ENCODE peak calls at places on chromosomes 12 and 14, in nine cellular contexts. One of them, this sample, is unnamed.

GRCh38 chr14:105147701-105148603 is 20.6 kb downstream of the JAG2 start:
- DNase-seq in IMR-90: no peak
- DNase-seq in Panc1: no peak
- DNase-seq in coronary artery: no peak
- DNase-seq in CD8-positive, alpha-beta T cell: no peak
- DNase-seq in ovary: peak
- DNase-seq in endothelial cell: no peak
- DNase-seq in mucosa of descending colon: peak
- DNase-seq in GM12864: no peak
- DNase-seq in this sample: no peak

GRCh38 chr12:110330544-110330943 is 49.5 kb downstream of the ATP2A2 start:
- DNase-seq in CD8-positive, alpha-beta T cell: no peak
- DNase-seq in IMR-90: peak
- DNase-seq in Panc1: no peak
- DNase-seq in mucosa of descending colon: no peak
- DNase-seq in GM12864: no peak
- DNase-seq in coronary artery: no peak
- DNase-seq in endothelial cell: no peak
- DNase-seq in ovary: no peak
- DNase-seq in this sample: no peak

GRCh38 chr14:59823190-59823589 is 47.4 kb downstream of the RTN1 start:
- DNase-seq in GM12864: peak
- DNase-seq in ovary: no peak
- DNase-seq in coronary artery: no peak
- DNase-seq in Panc1: no peak
- DNase-seq in IMR-90: no peak
- DNase-seq in endothelial cell: no peak
- DNase-seq in mucosa of descending colon: no peak
- DNase-seq in CD8-positive, alpha-beta T cell: no peak
- DNase-seq in this sample: no peak

GRCh38 chr14:53929871-53930685 is 26.5 kb downstream of the BMP4 start:
- DNase-seq in IMR-90: no peak
- DNase-seq in endothelial cell: peak
- DNase-seq in mucosa of descending colon: no peak
- DNase-seq in ovary: no peak
- DNase-seq in coronary artery: no peak
- DNase-seq in GM12864: no peak
- DNase-seq in Panc1: peak
- DNase-seq in CD8-positive, alpha-beta T cell: no peak
- DNase-seq in this sample: peak

GRCh38 chr12:116087962-116088361 is 189.5 kb downstream of the MED13L start:
- DNase-seq in IMR-90: no peak
- DNase-seq in CD8-positive, alpha-beta T cell: no peak
- DNase-seq in GM12864: no peak
- DNase-seq in mucosa of descending colon: no peak
- DNase-seq in ovary: no peak
- DNase-seq in Panc1: no peak
- DNase-seq in coronary artery: no peak
- DNase-seq in endothelial cell: no peak
- DNase-seq in this sample: no peak

GRCh38 chr14:88248606-88249005 is 74.5 kb downstream of the KCNK10 start:
- DNase-seq in mucosa of descending colon: no peak
- DNase-seq in GM12864: no peak
- DNase-seq in CD8-positive, alpha-beta T cell: no peak
- DNase-seq in Panc1: no peak
- DNase-seq in ovary: no peak
- DNase-seq in IMR-90: no peak
- DNase-seq in coronary artery: no peak
- DNase-seq in endothelial cell: no peak
- DNase-seq in this sample: no peak

GRCh38 chr12:46154221-46154975 is 114.4 kb downstream of the SLC38A1 start:
- DNase-seq in mucosa of descending colon: no peak
- DNase-seq in endothelial cell: no peak
- DNase-seq in CD8-positive, alpha-beta T cell: no peak
- DNase-seq in Panc1: peak
- DNase-seq in IMR-90: peak
- DNase-seq in ovary: no peak
- DNase-seq in coronary artery: no peak
- DNase-seq in GM12864: no peak
- DNase-seq in this sample: no peak

GRCh38 chr12:78898416-78898815 is 33.8 kb downstream of the SYT1 start:
- DNase-seq in coronary artery: no peak
- DNase-seq in GM12864: no peak
- DNase-seq in CD8-positive, alpha-beta T cell: no peak
- DNase-seq in mucosa of descending colon: no peak
- DNase-seq in ovary: peak
- DNase-seq in endothelial cell: no peak
- DNase-seq in Panc1: no peak
- DNase-seq in IMR-90: no peak
- DNase-seq in this sample: no peak

DNA sequence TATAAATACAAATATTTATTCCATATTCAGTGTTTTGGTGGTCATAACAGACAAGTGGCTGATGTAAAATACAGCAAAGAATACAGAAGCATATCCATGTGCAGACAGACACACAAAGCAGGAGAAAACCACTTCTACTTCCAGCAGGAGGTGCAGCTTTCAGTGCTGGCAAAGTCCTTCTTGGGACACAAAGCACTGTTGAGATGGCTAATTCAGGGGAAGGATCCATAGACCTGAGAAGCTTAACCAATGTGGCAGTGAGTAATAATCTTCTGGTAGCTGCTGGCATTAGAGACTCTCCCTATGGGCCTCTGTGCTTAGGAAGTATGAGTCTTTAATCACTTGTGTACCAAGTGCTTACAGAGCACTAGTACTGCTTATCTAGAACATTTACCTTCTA is 26.8 kb downstream of the AMN1 start:
- DNase-seq in endothelial cell: no peak
- DNase-seq in Panc1: no peak
- DNase-seq in IMR-90: peak
- DNase-seq in ovary: no peak
- DNase-seq in CD8-positive, alpha-beta T cell: no peak
- DNase-seq in GM12864: no peak
- DNase-seq in coronary artery: no peak
- DNase-seq in mucosa of descending colon: no peak
- DNase-seq in this sample: no peak
- TF ChIP-seq CTCF in endothelial cell: no peak
- TF ChIP-seq CTCF in Panc1: no peak
- TF ChIP-seq CTCF in IMR-90: no peak
- TF ChIP-seq CTCF in ovary: no peak
- TF ChIP-seq CTCF in CD8-positive, alpha-beta T cell: no peak
- TF ChIP-seq CTCF in GM12864: no peak
- TF ChIP-seq CTCF in coronary artery: no peak
- TF ChIP-seq CTCF in mucosa of descending colon: no peak
- TF ChIP-seq CTCF in this sample: no peak

GRCh38 chr12:124368421-124369032 is 73.6 kb downstream of the RFLNA start:
- DNase-seq in Panc1: no peak
- DNase-seq in CD8-positive, alpha-beta T cell: no peak
- DNase-seq in mucosa of descending colon: no peak
- DNase-seq in endothelial cell: no peak
- DNase-seq in coronary artery: no peak
- DNase-seq in ovary: peak
- DNase-seq in GM12864: no peak
- DNase-seq in IMR-90: no peak
- DNase-seq in this sample: no peak
- TF ChIP-seq CTCF in Panc1: no peak
- TF ChIP-seq CTCF in CD8-positive, alpha-beta T cell: no peak
- TF ChIP-seq CTCF in mucosa of descending colon: no peak
- TF ChIP-seq CTCF in endothelial cell: no peak
- TF ChIP-seq CTCF in coronary artery: no peak
- TF ChIP-seq CTCF in ovary: no peak
- TF ChIP-seq CTCF in GM12864: no peak
- TF ChIP-seq CTCF in IMR-90: peak
- TF ChIP-seq CTCF in this sample: no peak

GRCh38 chr14:93185333-93185688 is 194 bp downstream of the LYSET start:
- DNase-seq in IMR-90: no peak
- DNase-seq in ovary: no peak
- DNase-seq in mucosa of descending colon: no peak
- DNase-seq in endothelial cell: no peak
- DNase-seq in Panc1: no peak
- DNase-seq in GM12864: no peak
- DNase-seq in coronary artery: no peak
- DNase-seq in CD8-positive, alpha-beta T cell: no peak
- DNase-seq in this sample: peak

GRCh38 chr14:93186461-93186860 is 1.3 kb downstream of the LYSET start:
- DNase-seq in GM12864: no peak
- DNase-seq in Panc1: no peak
- DNase-seq in CD8-positive, alpha-beta T cell: no peak
- DNase-seq in mucosa of descending colon: no peak
- DNase-seq in endothelial cell: no peak
- DNase-seq in ovary: no peak
- DNase-seq in coronary artery: no peak
- DNase-seq in IMR-90: no peak
- DNase-seq in this sample: no peak

GRCh38 chr14:93186961-93187360 is 1.8 kb downstream of the LYSET start:
- DNase-seq in coronary artery: no peak
- DNase-seq in Panc1: no peak
- DNase-seq in GM12864: no peak
- DNase-seq in CD8-positive, alpha-beta T cell: no peak
- DNase-seq in IMR-90: no peak
- DNase-seq in mucosa of descending colon: no peak
- DNase-seq in endothelial cell: no peak
- DNase-seq in ovary: no peak
- DNase-seq in this sample: no peak

GRCh38 chr14:93183596-93184317 is 940 bp downstream of the MOAP1 start:
- DNase-seq in IMR-90: no peak
- DNase-seq in GM12864: no peak
- DNase-seq in ovary: no peak
- DNase-seq in endothelial cell: no peak
- DNase-seq in Panc1: no peak
- DNase-seq in coronary artery: no peak
- DNase-seq in mucosa of descending colon: no peak
- DNase-seq in CD8-positive, alpha-beta T cell: no peak
- DNase-seq in this sample: no peak

DNA sequence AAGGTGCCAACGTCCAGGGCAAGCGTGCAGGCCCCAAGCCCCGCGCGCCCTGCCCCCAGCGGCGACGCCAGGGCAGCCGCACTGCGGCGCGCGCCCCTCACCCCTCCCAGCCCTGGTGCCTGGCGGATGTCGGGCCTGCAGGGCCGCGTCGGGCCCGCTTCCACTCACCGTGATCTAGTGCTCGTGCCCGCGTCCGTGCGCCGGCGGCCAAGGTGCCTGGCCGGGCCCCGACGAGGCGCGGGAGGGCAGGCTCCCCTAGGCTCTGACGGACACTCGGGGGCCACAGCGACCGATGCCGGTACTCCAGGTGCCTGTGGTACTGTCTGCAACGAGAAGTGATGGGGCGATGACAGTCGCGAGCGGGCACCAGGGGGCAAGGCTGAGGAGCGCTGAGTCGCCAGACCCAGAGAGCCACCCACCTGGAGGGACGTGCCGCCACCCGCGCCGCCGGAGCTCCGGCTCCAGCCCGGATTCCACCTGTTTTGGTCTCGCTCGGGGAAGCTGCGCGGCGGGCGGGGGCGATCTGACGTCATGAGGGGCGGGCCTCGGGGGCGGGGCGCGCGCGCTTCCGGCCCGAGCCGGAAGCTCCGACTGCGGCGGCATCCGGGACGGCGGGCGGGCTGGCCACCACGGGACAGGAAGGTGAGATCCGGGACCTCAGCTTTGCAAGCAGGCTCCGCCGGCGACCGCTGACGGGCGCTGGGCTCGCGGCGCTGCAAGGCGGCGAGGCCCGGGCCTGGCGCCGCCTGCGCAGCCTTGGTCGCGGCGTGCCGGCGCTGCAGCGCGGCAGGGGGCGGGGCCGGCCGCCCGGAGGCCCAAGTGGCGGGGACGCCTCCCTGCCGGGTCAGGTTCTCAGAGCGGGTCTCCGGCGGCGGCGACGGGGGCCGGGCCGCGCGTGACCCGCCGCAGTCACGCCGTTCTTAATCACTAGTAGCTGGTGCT is at the start of the genes LYSET and MOAP1:
- DNase-seq in coronary artery: peak
- DNase-seq in CD8-positive, alpha-beta T cell: peak
- DNase-seq in Panc1: no peak
- DNase-seq in mucosa of descending colon: peak
- DNase-seq in IMR-90: peak
- DNase-seq in GM12864: peak
- DNase-seq in endothelial cell: peak
- DNase-seq in ovary: peak
- DNase-seq in this sample: peak
- TF ChIP-seq CTCF in coronary artery: no peak
- TF ChIP-seq CTCF in CD8-positive, alpha-beta T cell: peak
- TF ChIP-seq CTCF in Panc1: no peak
- TF ChIP-seq CTCF in mucosa of descending colon: peak
- TF ChIP-seq CTCF in IMR-90: peak
- TF ChIP-seq CTCF in GM12864: peak
- TF ChIP-seq CTCF in endothelial cell: peak
- TF ChIP-seq CTCF in ovary: no peak
- TF ChIP-seq CTCF in this sample: peak

GRCh38 chr12:71945883-71946282 is 7.2 kb downstream of the TPH2 start:
- DNase-seq in IMR-90: no peak
- DNase-seq in ovary: no peak
- DNase-seq in Panc1: no peak
- DNase-seq in coronary artery: no peak
- DNase-seq in endothelial cell: no peak
- DNase-seq in GM12864: no peak
- DNase-seq in CD8-positive, alpha-beta T cell: no peak
- DNase-seq in mucosa of descending colon: no peak
- DNase-seq in this sample: no peak

GRCh38 chr12:71942259-71942658 is 3.6 kb downstream of the TPH2 start:
- DNase-seq in GM12864: no peak
- DNase-seq in CD8-positive, alpha-beta T cell: no peak
- DNase-seq in Panc1: no peak
- DNase-seq in ovary: no peak
- DNase-seq in mucosa of descending colon: no peak
- DNase-seq in coronary artery: no peak
- DNase-seq in endothelial cell: no peak
- DNase-seq in IMR-90: no peak
- DNase-seq in this sample: no peak

GRCh38 chr12:71938728-71939385 is at the start of gene TPH2:
- DNase-seq in IMR-90: peak
- DNase-seq in ovary: peak
- DNase-seq in endothelial cell: peak
- DNase-seq in coronary artery: no peak
- DNase-seq in Panc1: no peak
- DNase-seq in mucosa of descending colon: no peak
- DNase-seq in GM12864: no peak
- DNase-seq in CD8-positive, alpha-beta T cell: peak
- DNase-seq in this sample: peak

GRCh38 chr12:71945121-71945520 is 6.5 kb downstream of the TPH2 start:
- DNase-seq in CD8-positive, alpha-beta T cell: no peak
- DNase-seq in IMR-90: no peak
- DNase-seq in ovary: no peak
- DNase-seq in GM12864: no peak
- DNase-seq in endothelial cell: no peak
- DNase-seq in coronary artery: no peak
- DNase-seq in mucosa of descending colon: no peak
- DNase-seq in Panc1: no peak
- DNase-seq in this sample: no peak

DNA sequence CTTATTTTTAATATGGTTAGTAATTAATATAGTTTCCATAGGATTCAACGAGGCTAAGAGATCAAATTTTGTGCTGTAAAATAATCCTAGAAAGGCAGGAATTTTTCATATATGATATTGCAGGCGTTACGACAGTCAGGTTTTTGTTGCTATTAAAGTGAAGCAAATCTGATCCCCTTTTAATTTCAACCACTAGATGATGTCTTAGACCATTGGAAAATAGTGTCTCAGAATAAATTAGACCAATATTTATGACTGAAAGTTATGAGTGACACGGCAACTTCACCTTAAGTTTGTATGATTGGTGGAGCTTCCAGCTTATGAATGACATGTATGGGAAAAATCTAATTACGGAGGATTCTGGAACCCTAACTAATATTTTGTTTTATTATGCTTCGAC is 2.5 kb downstream of the TPH2 start:
- DNase-seq in mucosa of descending colon: no peak
- DNase-seq in Panc1: no peak
- DNase-seq in CD8-positive, alpha-beta T cell: no peak
- DNase-seq in coronary artery: no peak
- DNase-seq in endothelial cell: no peak
- DNase-seq in ovary: no peak
- DNase-seq in GM12864: no peak
- DNase-seq in IMR-90: no peak
- DNase-seq in this sample: no peak
- TF ChIP-seq CTCF in mucosa of descending colon: no peak
- TF ChIP-seq CTCF in Panc1: peak
- TF ChIP-seq CTCF in CD8-positive, alpha-beta T cell: no peak
- TF ChIP-seq CTCF in coronary artery: no peak
- TF ChIP-seq CTCF in endothelial cell: no peak
- TF ChIP-seq CTCF in ovary: no peak
- TF ChIP-seq CTCF in GM12864: no peak
- TF ChIP-seq CTCF in IMR-90: no peak
- TF ChIP-seq CTCF in this sample: no peak

This sample was measured in GM10248.